ENCODE peak calls at places on chromosome 6, in ten cellular contexts. E is RWPE1; M is naive thymus-derived CD8-positive, alpha-beta T cell; V is HTR-8/SVneo; K is psoas muscle; R is activated gamma-delta T cell treated with Interleukin-2 at 50 U/mL for 16 hours; L is CD4-positive, alpha-beta memory T cell; U is B cell; I is head of caudate nucleus; G is T-cell. J is an unnamed sample.

GRCh38 chr6:21949211-21949801 is 347.5 kb downstream of the PRL start:
- DNase-seq in G (no peak), R (no peak), U (no peak), M (no peak), E (no peak), L (no peak), I (no peak), K (no peak), V (no peak), J (no peak)

GRCh38 chr6:149076355-149076734 is 241.2 kb upstream of the TAB2 start:
- DNase-seq in G (no peak), M (no peak), E (no peak), U (no peak), K (no peak), I (no peak), V (no peak), R (no peak), L (no peak), J (no peak)

GRCh38 chr6:157017861-157018260 is 240.7 kb downstream of the ARID1B start:
- DNase-seq in L (no peak), M (no peak), R (no peak), I (no peak), E (no peak), G (no peak), K (no peak), V (no peak), U (no peak), J (no peak)

GRCh38 chr6:165186041-165186440 is 123.4 kb downstream of the C6orf118 start:
- DNase-seq in M (no peak), V (no peak), L (no peak), R (no peak), I (no peak), E (no peak), K (no peak), U (no peak), G (no peak), J (no peak)

GRCh38 chr6:1024161-1024560 is 287.7 kb upstream of the FOXQ1 start:
- DNase-seq in R (no peak), L (no peak), V (no peak), U (no peak), K (no peak), G (no peak), M (no peak), I (no peak), E (no peak), J (no peak)

GRCh38 chr6:146029573-146030184 is 817 bp downstream of the GRM1 start:
- DNase-seq in K (no peak), G (no peak), L (no peak), V (no peak), U (no peak), M (no peak), I (no peak), E (no peak), R (no peak), J (no peak)

GRCh38 chr6:106702451-106703110 is 73.2 kb downstream of the QRSL1 start:
- DNase-seq in E (no peak), R (no peak), U (peak), M (no peak), V (no peak), L (no peak), I (no peak), G (no peak), K (no peak), J (no peak)

GRCh38 chr6:159788757-159789376 is 535 bp downstream of the TCP1 start:
- DNase-seq in R (peak), E (peak), L (peak), M (peak), U (no peak), I (no peak), G (no peak), K (peak), V (peak), J (peak)

GRCh38 chr6:55901765-55902164 is 26.4 kb upstream of the BMP5 start:
- DNase-seq in I (no peak), R (no peak), G (no peak), E (no peak), U (no peak), L (no peak), V (no peak), M (no peak), K (no peak), J (no peak)

GRCh38 chr6:50543666-50544065 is 169.7 kb upstream of the TFAP2D start:
- DNase-seq in M (no peak), U (no peak), R (no peak), E (no peak), V (no peak), I (no peak), G (no peak), L (no peak), K (no peak), J (no peak)

GRCh38 chr6:35603326-35604202 is 85.2 kb downstream of the FKBP5 start:
- DNase-seq in U (no peak), L (no peak), M (no peak), V (no peak), I (no peak), R (no peak), K (no peak), E (no peak), G (no peak), J (no peak)

GRCh38 chr6:62891065-62891647 is 320.1 kb upstream of the FKBP1C start:
- DNase-seq in R (no peak), G (no peak), I (no peak), K (no peak), M (no peak), V (no peak), L (no peak), U (no peak), E (no peak), J (no peak)

GRCh38 chr6:44667668-44668390 is 280.3 kb downstream of the CDC5L start:
- DNase-seq in K (no peak), V (no peak), I (no peak), R (peak), L (peak), M (peak), G (no peak), E (no peak), U (no peak), J (peak)

GRCh38 chr6:9373308-9373707 is 938.0 kb upstream of the SLC35B3 start:
- DNase-seq in K (no peak), E (no peak), G (no peak), I (no peak), V (no peak), R (no peak), M (no peak), L (no peak), U (no peak), J (no peak)

GRCh38 chr6:71720705-71721104 is 165.6 kb upstream of the RIMS1 start:
- DNase-seq in U (no peak), G (no peak), V (no peak), R (no peak), I (no peak), L (no peak), K (no peak), M (no peak), E (no peak), J (no peak)

GRCh38 chr6:112626468-112627082 is 279.4 kb downstream of the RFPL4B start:
- DNase-seq in R (no peak), E (no peak), U (no peak), I (no peak), L (no peak), G (no peak), K (no peak), V (no peak), M (no peak), J (no peak)

GRCh38 chr6:129516005-129516404 is 194.0 kb downstream of the ARHGAP18 start:
- DNase-seq in G (no peak), R (no peak), M (no peak), K (no peak), E (no peak), L (no peak), U (no peak), V (no peak), I (no peak), J (no peak)

GRCh38 chr6:113635222-113635970 is 221.7 kb upstream of the MARCKS start:
- DNase-seq in R (no peak), I (no peak), E (no peak), L (no peak), V (no peak), K (no peak), M (no peak), U (no peak), G (no peak), J (no peak)

GRCh38 chr6:24719125-24719931 is at the start of gene C6orf62:
- DNase-seq in G (peak), V (no peak), K (no peak), M (peak), L (peak), I (no peak), U (peak), E (peak), R (peak), J (peak)

GRCh38 chr6:16901777-16902176 is 140.5 kb upstream of the ATXN1 start:
- DNase-seq in U (no peak), K (peak), G (no peak), V (no peak), L (no peak), E (peak), M (no peak), R (no peak), I (no peak), J (no peak)

GRCh38 chr6:2387445-2387844 is 142.0 kb upstream of the GMDS start:
- DNase-seq in G (no peak), L (no peak), U (no peak), E (no peak), K (no peak), I (no peak), R (no peak), V (no peak), M (no peak), J (no peak)